ENCODE peak calls at places on chromosomes 1 and 21, in six cellular contexts. R is vagina, O is Peyer's patch, U is A549, G is HCT116, M is suprapubic skin. A is an unnamed sample.

GRCh38 chr1:74534241-74534640 is 21.8 kb upstream of the LRRC53 start:
- DNase-seq in U (no peak), R (no peak), O (no peak), M (no peak), G (no peak), A (peak; percentile 7)

GRCh38 chr1:221510793-221511503 is 230.9 kb downstream of the DUSP10 start:
- DNase-seq in R (no peak), O (no peak), G (no peak), U (no peak), M (no peak), A (no peak)

GRCh38 chr1:27478098-27478497 is 11.9 kb downstream of the WASF2 start:
- DNase-seq in O (no peak), R (no peak), G (no peak), M (no peak), U (no peak), A (no peak)

GRCh38 chr1:186577201-186577600 is 103.0 kb downstream of the PTGS2 start:
- DNase-seq in R (no peak), U (no peak), O (no peak), M (no peak), G (no peak), A (no peak)

GRCh38 chr1:204709960-204710912 is 24.7 kb upstream of the LRRN2 start:
- DNase-seq in O (no peak), G (no peak), M (no peak), U (no peak), R (no peak), A (no peak)

GRCh38 chr1:52601976-52602327 is 219 bp upstream of the GPX7 start:
- DNase-seq in G (no peak), R (no peak), O (no peak), U (no peak), M (no peak), A (no peak)

GRCh38 chr1:7298145-7298544 is 473.0 kb upstream of the VAMP3 start:
- DNase-seq in O (no peak), M (no peak), R (no peak), U (no peak), G (no peak), A (no peak)

GRCh38 chr1:27539901-27540861 is 50.2 kb upstream of the WASF2 start:
- DNase-seq in G (peak; percentile 81), R (no peak), M (no peak), U (peak; percentile 92), O (no peak), A (peak; percentile 70)

GRCh38 chr1:236681184-236681583 is 5.1 kb upstream of the ACTN2 start:
- DNase-seq in U (no peak), M (no peak), G (no peak), O (no peak), R (no peak), A (no peak)

GRCh38 chr1:67683306-67683705 is 1.7 kb upstream of the GADD45A start:
- DNase-seq in M (no peak), R (no peak), G (no peak), U (peak; percentile 33), O (no peak), A (no peak)

GRCh38 chr1:223129229-223129851 is 13.7 kb downstream of the TLR5 start:
- DNase-seq in U (peak; percentile 61), G (no peak), O (peak; percentile 58), R (no peak), M (peak; percentile 90), A (peak; percentile 43)

GRCh38 chr21:46421756-46422555 is 36.7 kb upstream of the DIP2A start:
- DNase-seq in O (no peak), M (no peak), R (no peak), U (no peak), G (no peak), A (no peak)

GRCh38 chr1:31762323-31762722 is 1.8 kb downstream of the ADGRB2 start:
- DNase-seq in R (no peak), O (no peak), G (no peak), U (no peak), M (no peak), A (no peak)

GRCh38 chr1:29515188-29515955 is 279.1 kb downstream of the PTPRU start:
- DNase-seq in M (peak; percentile 15), U (no peak), R (peak; percentile 61), O (no peak), G (no peak), A (no peak)

GRCh38 chr21:41660748-41661147 is 106.1 kb downstream of the RIPK4 start:
- DNase-seq in M (peak; percentile 48), U (no peak), R (no peak), O (no peak), G (no peak), A (no peak)

GRCh38 chr1:212225871-212226302 is 59.3 kb upstream of the PPP2R5A start:
- DNase-seq in G (no peak), R (no peak), M (no peak), O (no peak), U (no peak), A (no peak)

GRCh38 chr1:11417162-11417561 is 61.8 kb upstream of the DISP3 start:
- DNase-seq in U (no peak), R (no peak), G (no peak), O (no peak), M (no peak), A (no peak)

GRCh38 chr1:210360852-210361477 is 32.3 kb downstream of the HHAT start:
- DNase-seq in M (no peak), R (no peak), G (peak; percentile 16), U (peak; percentile 45), O (no peak), A (peak; percentile 37)

GRCh38 chr1:149962039-149962647 is 25.5 kb upstream of the MTMR11 start:
- DNase-seq in R (no peak), O (peak; percentile 31), M (no peak), U (peak; percentile 79), G (peak; percentile 58), A (peak; percentile 42)

GRCh38 chr1:7636801-7637526 is 134.1 kb upstream of the VAMP3 start:
- DNase-seq in M (no peak), R (no peak), O (no peak), G (no peak), U (no peak), A (no peak)

GRCh38 chr1:55131801-55132200 is 83.4 kb downstream of the USP24 start:
- DNase-seq in O (no peak), R (no peak), U (no peak), G (no peak), M (no peak), A (no peak)

GRCh38 chr1:234911787-234912186 is 216.8 kb downstream of the TOMM20 start:
- DNase-seq in R (no peak), G (no peak), O (no peak), M (no peak), U (no peak), A (no peak)
- TF ChIP-seq POLR2A in R (no peak), G (no peak), O (no peak), M (no peak), U (no peak), A (no peak)

DNA sequence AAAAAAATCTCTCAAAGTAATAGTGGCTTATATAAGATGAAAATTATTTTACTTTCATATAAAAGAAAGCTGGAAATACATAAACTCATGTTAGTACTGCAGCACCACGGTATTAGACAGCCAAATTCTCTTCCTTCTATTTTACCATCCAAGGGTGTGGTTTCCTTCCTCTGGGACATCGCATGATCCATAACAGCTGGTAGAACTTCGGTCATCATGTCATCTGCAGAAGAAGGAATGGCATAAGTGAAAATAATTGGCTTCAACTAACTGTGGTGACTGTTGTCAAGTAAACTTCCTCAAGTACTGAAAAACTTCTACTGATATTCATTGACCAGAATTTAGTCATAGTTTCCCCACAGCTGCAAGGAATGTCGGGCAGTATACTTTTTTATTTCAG is 28.3 kb upstream of the IFI44L start:
- DNase-seq in M (no peak), G (no peak), R (no peak), O (no peak), U (no peak), A (no peak)
- TF ChIP-seq POLR2A in M (no peak), G (no peak), R (no peak), O (no peak), U (no peak), A (no peak)

GRCh38 chr1:53890522-53890941 is 935 bp upstream of the YIPF1 start:
- DNase-seq in M (no peak), G (no peak), U (no peak), O (no peak), R (no peak), A (no peak)

GRCh38 chr1:53891021-53891420 is 1.4 kb upstream of the YIPF1 start:
- DNase-seq in M (no peak), R (no peak), G (no peak), U (no peak), O (no peak), A (no peak)

GRCh38 chr1:53888716-53889115 is 881 bp downstream of the YIPF1 start:
- DNase-seq in G (no peak), R (no peak), U (no peak), M (no peak), O (no peak), A (no peak)

GRCh38 chr1:53891678-53892077 is 2.1 kb upstream of the YIPF1 start:
- DNase-seq in U (no peak), M (no peak), R (no peak), O (no peak), G (no peak), A (no peak)

GRCh38 chr1:53889304-53890298 is at the start of gene YIPF1:
- DNase-seq in U (peak; percentile 78), R (no peak), M (peak; percentile 94), G (peak; percentile 74), O (peak; percentile 87), A (peak; percentile 89)
- TF ChIP-seq POLR2A in U (peak; percentile 57), R (no peak), M (peak; percentile 28), G (no peak), O (peak; percentile 29), A (peak; percentile 64)

GRCh38 chr1:226021406-226022200 is 22.5 kb upstream of the SDE2 start:
- DNase-seq in M (no peak), U (no peak), O (no peak), R (no peak), G (no peak), A (no peak)

GRCh38 chr1:226023735-226024134 is 24.6 kb upstream of the SDE2 start:
- DNase-seq in R (no peak), U (no peak), O (no peak), G (no peak), M (no peak), A (no peak)

GRCh38 chr1:226017070-226017469 is 17.9 kb upstream of the SDE2 start:
- DNase-seq in M (no peak), G (no peak), R (no peak), O (no peak), U (no peak), A (no peak)

GRCh38 chr1:226019550-226019949 is 20.4 kb upstream of the SDE2 start:
- DNase-seq in O (no peak), U (no peak), G (no peak), M (no peak), R (no peak), A (no peak)
- TF ChIP-seq POLR2A in O (no peak), U (no peak), G (no peak), M (no peak), R (no peak), A (no peak)

DNA sequence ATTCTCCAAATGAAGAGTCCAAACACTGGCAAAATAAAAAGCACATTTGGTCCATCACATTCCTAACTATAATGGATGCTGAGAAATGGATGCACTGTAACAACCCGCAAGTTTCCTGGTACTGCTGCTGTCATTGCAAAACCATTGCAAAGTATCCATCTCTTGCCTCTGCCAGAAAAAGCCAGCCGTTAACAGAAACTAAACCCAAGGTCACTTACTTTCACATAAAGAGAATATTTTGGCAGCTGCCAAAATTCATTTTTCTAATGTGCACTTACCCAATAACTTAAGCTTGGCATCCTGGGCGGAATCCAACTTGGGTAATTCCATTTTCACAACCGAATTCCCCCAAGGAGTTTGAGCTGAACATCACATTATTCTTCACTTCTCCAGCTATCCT is 77.0 kb upstream of the LRRC8D start:
- DNase-seq in R (no peak), G (no peak), U (no peak), O (no peak), M (no peak), A (no peak)
- TF ChIP-seq POLR2A in R (no peak), G (no peak), U (no peak), O (no peak), M (no peak), A (no peak)